ENCODE peak calls at places on chromosome 22, in eight cellular contexts. One of them, this sample, is unnamed. For H3K4me1, the result is how much of the 10 kb centered on the place peaks cover.

GRCh38 chr22:47390026-47390970 is 627.8 kb downstream of the TBC1D22A start:
- DNase-seq in Peyer's patch: no peak
- DNase-seq in cardiac muscle cell: no peak
- DNase-seq in MM.1S: no peak
- DNase-seq in endothelial cell of umbilical vein: no peak
- DNase-seq in NT2/D1: no peak
- DNase-seq in CD8-positive, alpha-beta T cell: no peak
- DNase-seq in pancreas: no peak
- DNase-seq in this sample: no peak

GRCh38 chr22:44702479-44703219 is 645 bp downstream of the PRR5 start:
- DNase-seq in Peyer's patch: no peak
- DNase-seq in NT2/D1: no peak
- DNase-seq in pancreas: peak
- DNase-seq in MM.1S: no peak
- DNase-seq in cardiac muscle cell: peak
- DNase-seq in CD8-positive, alpha-beta T cell: peak
- DNase-seq in endothelial cell of umbilical vein: no peak
- DNase-seq in this sample: peak

GRCh38 chr22:44491666-44492405 is 6.2 kb downstream of the RTL6 start:
- DNase-seq in endothelial cell of umbilical vein: no peak
- DNase-seq in NT2/D1: no peak
- DNase-seq in cardiac muscle cell: no peak
- DNase-seq in pancreas: no peak
- DNase-seq in Peyer's patch: no peak
- DNase-seq in MM.1S: no peak
- DNase-seq in CD8-positive, alpha-beta T cell: no peak
- DNase-seq in this sample: no peak

GRCh38 chr22:17891427-17892167 is 117.3 kb upstream of the BID start:
- DNase-seq in Peyer's patch: peak
- DNase-seq in CD8-positive, alpha-beta T cell: no peak
- DNase-seq in NT2/D1: no peak
- DNase-seq in pancreas: no peak
- DNase-seq in cardiac muscle cell: no peak
- DNase-seq in MM.1S: no peak
- DNase-seq in endothelial cell of umbilical vein: no peak
- DNase-seq in this sample: peak

GRCh38 chr22:23522642-23523251 is 57.3 kb downstream of the IGLL1 start:
- DNase-seq in CD8-positive, alpha-beta T cell: no peak
- DNase-seq in Peyer's patch: no peak
- DNase-seq in cardiac muscle cell: peak
- DNase-seq in pancreas: peak
- DNase-seq in endothelial cell of umbilical vein: peak
- DNase-seq in MM.1S: no peak
- DNase-seq in NT2/D1: no peak
- DNase-seq in this sample: no peak

GRCh38 chr22:23525510-23525909 is 54.6 kb downstream of the IGLL1 start:
- DNase-seq in cardiac muscle cell: no peak
- DNase-seq in Peyer's patch: no peak
- DNase-seq in pancreas: peak
- DNase-seq in CD8-positive, alpha-beta T cell: no peak
- DNase-seq in NT2/D1: no peak
- DNase-seq in MM.1S: no peak
- DNase-seq in endothelial cell of umbilical vein: no peak
- DNase-seq in this sample: no peak

GRCh38 chr22:28034760-28035401 is 115.8 kb upstream of the PITPNB start:
- DNase-seq in cardiac muscle cell: peak
- DNase-seq in pancreas: peak
- DNase-seq in CD8-positive, alpha-beta T cell: no peak
- DNase-seq in MM.1S: no peak
- DNase-seq in Peyer's patch: no peak
- DNase-seq in endothelial cell of umbilical vein: peak
- DNase-seq in NT2/D1: no peak
- DNase-seq in this sample: peak

GRCh38 chr22:41831383-41831782 is 1.5 kb upstream of the SREBF2 start:
- DNase-seq in CD8-positive, alpha-beta T cell: no peak
- DNase-seq in cardiac muscle cell: peak
- DNase-seq in NT2/D1: no peak
- DNase-seq in Peyer's patch: no peak
- DNase-seq in MM.1S: peak
- DNase-seq in endothelial cell of umbilical vein: peak
- DNase-seq in pancreas: no peak
- DNase-seq in this sample: no peak

GRCh38 chr22:34861787-34862186 is 204.2 kb upstream of the ISX start:
- DNase-seq in CD8-positive, alpha-beta T cell: no peak
- DNase-seq in NT2/D1: no peak
- DNase-seq in Peyer's patch: no peak
- DNase-seq in cardiac muscle cell: no peak
- DNase-seq in MM.1S: no peak
- DNase-seq in endothelial cell of umbilical vein: no peak
- DNase-seq in pancreas: no peak
- DNase-seq in this sample: no peak

GRCh38 chr22:48579035-48579914 is 1248.4 kb downstream of the BRD1 start:
- DNase-seq in cardiac muscle cell: no peak
- DNase-seq in MM.1S: no peak
- DNase-seq in Peyer's patch: no peak
- DNase-seq in pancreas: no peak
- DNase-seq in NT2/D1: no peak
- DNase-seq in CD8-positive, alpha-beta T cell: no peak
- DNase-seq in endothelial cell of umbilical vein: no peak
- DNase-seq in this sample: no peak

GRCh38 chr22:48577014-48577690 is 1250.5 kb downstream of the BRD1 start:
- DNase-seq in pancreas: no peak
- DNase-seq in cardiac muscle cell: no peak
- DNase-seq in endothelial cell of umbilical vein: no peak
- DNase-seq in MM.1S: no peak
- DNase-seq in NT2/D1: no peak
- DNase-seq in CD8-positive, alpha-beta T cell: no peak
- DNase-seq in Peyer's patch: no peak
- DNase-seq in this sample: no peak

GRCh38 chr22:48579915-48580279 is 1247.8 kb downstream of the BRD1 start:
- DNase-seq in MM.1S: no peak
- DNase-seq in NT2/D1: no peak
- DNase-seq in CD8-positive, alpha-beta T cell: no peak
- DNase-seq in endothelial cell of umbilical vein: no peak
- DNase-seq in Peyer's patch: no peak
- DNase-seq in cardiac muscle cell: no peak
- DNase-seq in pancreas: no peak
- DNase-seq in this sample: no peak

GRCh38 chr22:48577691-48578090 is 1250.0 kb downstream of the BRD1 start:
- DNase-seq in CD8-positive, alpha-beta T cell: no peak
- DNase-seq in MM.1S: no peak
- DNase-seq in Peyer's patch: no peak
- DNase-seq in endothelial cell of umbilical vein: no peak
- DNase-seq in pancreas: no peak
- DNase-seq in NT2/D1: no peak
- DNase-seq in cardiac muscle cell: no peak
- DNase-seq in this sample: no peak

GRCh38 chr22:48578138-48579034 is 1249.3 kb downstream of the BRD1 start:
- DNase-seq in endothelial cell of umbilical vein: no peak
- DNase-seq in pancreas: no peak
- DNase-seq in Peyer's patch: no peak
- DNase-seq in MM.1S: no peak
- DNase-seq in NT2/D1: no peak
- DNase-seq in cardiac muscle cell: no peak
- DNase-seq in CD8-positive, alpha-beta T cell: no peak
- DNase-seq in this sample: no peak
- H3K4me3 ChIP-seq in endothelial cell of umbilical vein: no peak
- H3K4me3 ChIP-seq in pancreas: no peak
- H3K4me3 ChIP-seq in Peyer's patch: no peak
- H3K4me3 ChIP-seq in MM.1S: no peak
- H3K4me3 ChIP-seq in NT2/D1: no peak
- H3K4me3 ChIP-seq in cardiac muscle cell: no peak
- H3K4me3 ChIP-seq in CD8-positive, alpha-beta T cell: no peak
- H3K4me3 ChIP-seq in this sample: no peak

DNA sequence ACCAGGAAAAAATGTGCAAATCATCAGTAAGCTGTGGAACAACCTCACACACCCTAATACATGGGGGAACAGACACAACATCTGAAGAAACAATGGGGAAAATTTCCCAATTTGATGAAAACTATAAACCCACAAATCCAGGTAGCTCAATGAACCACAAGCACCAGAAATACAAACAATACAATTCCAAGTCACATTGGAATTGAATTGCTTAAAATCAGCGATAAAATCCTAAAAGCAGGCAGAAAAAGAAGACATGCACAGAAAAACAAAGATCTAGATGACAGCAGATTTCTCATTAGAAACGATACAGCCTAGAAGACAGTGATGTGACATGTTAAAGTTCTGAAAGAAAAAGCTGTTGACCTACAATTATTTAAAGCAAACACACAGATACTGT is 32.0 kb downstream of the DGCR2 start:
- DNase-seq in endothelial cell of umbilical vein: no peak
- DNase-seq in Peyer's patch: no peak
- DNase-seq in NT2/D1: no peak
- DNase-seq in cardiac muscle cell: no peak
- DNase-seq in MM.1S: no peak
- DNase-seq in CD8-positive, alpha-beta T cell: no peak
- DNase-seq in pancreas: no peak
- DNase-seq in this sample: no peak
- H3K4me1 ChIP-seq in endothelial cell of umbilical vein: under half
- H3K4me1 ChIP-seq in Peyer's patch: under half
- H3K4me1 ChIP-seq in NT2/D1: under half
- H3K4me1 ChIP-seq in cardiac muscle cell: under half
- H3K4me1 ChIP-seq in MM.1S: under half
- H3K4me1 ChIP-seq in CD8-positive, alpha-beta T cell: under half
- H3K4me1 ChIP-seq in pancreas: under half
- H3K4me1 ChIP-seq in this sample: under half

GRCh38 chr22:37663521-37664140 is 5.1 kb downstream of the PDXP start:
- DNase-seq in endothelial cell of umbilical vein: no peak
- DNase-seq in NT2/D1: no peak
- DNase-seq in pancreas: no peak
- DNase-seq in Peyer's patch: no peak
- DNase-seq in MM.1S: no peak
- DNase-seq in cardiac muscle cell: no peak
- DNase-seq in CD8-positive, alpha-beta T cell: no peak
- DNase-seq in this sample: no peak

GRCh38 chr22:37660709-37661045 is 2.2 kb downstream of the PDXP start:
- DNase-seq in endothelial cell of umbilical vein: no peak
- DNase-seq in cardiac muscle cell: no peak
- DNase-seq in CD8-positive, alpha-beta T cell: no peak
- DNase-seq in Peyer's patch: no peak
- DNase-seq in MM.1S: no peak
- DNase-seq in pancreas: no peak
- DNase-seq in NT2/D1: no peak
- DNase-seq in this sample: no peak

GRCh38 chr22:37659897-37660708 is 1.6 kb downstream of the PDXP start:
- DNase-seq in cardiac muscle cell: no peak
- DNase-seq in CD8-positive, alpha-beta T cell: no peak
- DNase-seq in MM.1S: no peak
- DNase-seq in NT2/D1: no peak
- DNase-seq in pancreas: no peak
- DNase-seq in endothelial cell of umbilical vein: no peak
- DNase-seq in Peyer's patch: no peak
- DNase-seq in this sample: no peak

GRCh38 chr22:37661160-37661924 is 2.8 kb downstream of the PDXP start:
- DNase-seq in CD8-positive, alpha-beta T cell: peak
- DNase-seq in Peyer's patch: no peak
- DNase-seq in cardiac muscle cell: peak
- DNase-seq in MM.1S: no peak
- DNase-seq in endothelial cell of umbilical vein: no peak
- DNase-seq in pancreas: no peak
- DNase-seq in NT2/D1: no peak
- DNase-seq in this sample: no peak

GRCh38 chr22:37662039-37662438 is 3.5 kb downstream of the PDXP start:
- DNase-seq in MM.1S: no peak
- DNase-seq in endothelial cell of umbilical vein: no peak
- DNase-seq in Peyer's patch: no peak
- DNase-seq in cardiac muscle cell: no peak
- DNase-seq in CD8-positive, alpha-beta T cell: no peak
- DNase-seq in NT2/D1: no peak
- DNase-seq in pancreas: no peak
- DNase-seq in this sample: no peak
- H3K4me3 ChIP-seq in MM.1S: no peak
- H3K4me3 ChIP-seq in endothelial cell of umbilical vein: no peak
- H3K4me3 ChIP-seq in Peyer's patch: no peak
- H3K4me3 ChIP-seq in cardiac muscle cell: no peak
- H3K4me3 ChIP-seq in CD8-positive, alpha-beta T cell: no peak
- H3K4me3 ChIP-seq in NT2/D1: no peak
- H3K4me3 ChIP-seq in pancreas: no peak
- H3K4me3 ChIP-seq in this sample: no peak

GRCh38 chr22:29719894-29720645 is at the start of gene CABP7:
- DNase-seq in NT2/D1: no peak
- DNase-seq in CD8-positive, alpha-beta T cell: no peak
- DNase-seq in endothelial cell of umbilical vein: no peak
- DNase-seq in Peyer's patch: no peak
- DNase-seq in cardiac muscle cell: peak
- DNase-seq in MM.1S: no peak
- DNase-seq in pancreas: no peak
- DNase-seq in this sample: no peak

GRCh38 chr22:29717789-29718188 is 2.0 kb upstream of the CABP7 start:
- DNase-seq in endothelial cell of umbilical vein: no peak
- DNase-seq in pancreas: no peak
- DNase-seq in MM.1S: no peak
- DNase-seq in cardiac muscle cell: no peak
- DNase-seq in CD8-positive, alpha-beta T cell: no peak
- DNase-seq in Peyer's patch: no peak
- DNase-seq in NT2/D1: no peak
- DNase-seq in this sample: no peak

GRCh38 chr22:29720824-29721323 is 1.1 kb downstream of the CABP7 start:
- DNase-seq in CD8-positive, alpha-beta T cell: no peak
- DNase-seq in MM.1S: no peak
- DNase-seq in endothelial cell of umbilical vein: no peak
- DNase-seq in pancreas: no peak
- DNase-seq in NT2/D1: no peak
- DNase-seq in Peyer's patch: no peak
- DNase-seq in cardiac muscle cell: no peak
- DNase-seq in this sample: no peak

GRCh38 chr22:29716814-29717213 is 3.0 kb upstream of the CABP7 start:
- DNase-seq in cardiac muscle cell: peak
- DNase-seq in endothelial cell of umbilical vein: peak
- DNase-seq in CD8-positive, alpha-beta T cell: no peak
- DNase-seq in MM.1S: peak
- DNase-seq in pancreas: no peak
- DNase-seq in Peyer's patch: peak
- DNase-seq in NT2/D1: peak
- DNase-seq in this sample: peak

DNA sequence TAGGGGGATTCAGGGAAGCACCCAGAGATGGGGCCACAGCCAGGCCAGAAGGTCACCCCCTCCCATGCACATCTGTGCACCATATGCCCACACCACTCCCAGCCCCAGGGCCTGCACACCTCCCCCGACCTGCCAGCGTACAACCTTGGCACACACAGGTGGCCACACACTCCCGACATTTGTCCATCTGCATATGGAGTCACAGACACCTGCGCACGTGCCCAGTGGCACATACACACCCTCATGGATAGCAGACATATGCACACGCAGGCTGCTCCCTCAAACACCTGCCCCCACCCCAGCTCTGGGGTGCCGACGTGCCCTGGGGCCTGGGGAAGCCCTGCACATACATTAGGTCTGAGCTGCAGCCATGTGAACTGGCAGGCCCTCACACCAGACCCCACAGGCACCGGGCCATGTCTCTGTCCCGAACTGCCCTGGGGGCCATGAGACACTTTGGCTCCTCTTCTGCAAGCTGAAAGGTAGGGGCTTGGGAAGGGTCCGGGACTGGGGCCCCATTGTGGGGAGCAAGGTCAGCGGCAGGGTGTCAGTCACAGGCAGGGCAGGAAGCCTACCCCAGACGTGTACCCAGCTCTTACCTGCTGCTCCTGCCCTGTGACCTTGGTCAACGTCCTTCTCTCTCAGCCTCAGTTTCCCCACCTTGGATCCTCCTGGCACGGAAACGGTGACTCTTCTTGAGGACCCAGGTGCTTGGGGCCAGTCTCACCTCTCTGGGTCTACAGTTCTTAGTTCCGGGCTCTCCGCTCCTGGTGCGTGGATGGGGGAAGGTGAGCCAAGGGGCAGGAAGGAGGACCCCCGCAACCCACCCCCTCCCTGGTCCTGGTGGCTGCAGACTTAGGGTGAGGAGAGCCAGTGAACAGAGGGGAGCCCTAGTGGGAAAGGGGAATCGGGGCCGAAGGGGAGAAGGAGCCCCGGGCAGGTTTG is 582 bp upstream of the CABP7 start:
- DNase-seq in endothelial cell of umbilical vein: no peak
- DNase-seq in CD8-positive, alpha-beta T cell: no peak
- DNase-seq in NT2/D1: no peak
- DNase-seq in pancreas: no peak
- DNase-seq in Peyer's patch: no peak
- DNase-seq in MM.1S: no peak
- DNase-seq in cardiac muscle cell: no peak
- DNase-seq in this sample: no peak
- H3K4me1 ChIP-seq in endothelial cell of umbilical vein: under half
- H3K4me1 ChIP-seq in CD8-positive, alpha-beta T cell: under half
- H3K4me1 ChIP-seq in NT2/D1: under half
- H3K4me1 ChIP-seq in pancreas: under half
- H3K4me1 ChIP-seq in Peyer's patch: under half
- H3K4me1 ChIP-seq in MM.1S: under half
- H3K4me1 ChIP-seq in cardiac muscle cell: under half
- H3K4me1 ChIP-seq in this sample: under half

This sample was measured in HAP-1.